ENCODE peak calls at places on chromosomes 2 and 18, in six cellular contexts. One of them, this sample, is unnamed.

GRCh38 chr2:31140151-31140550 is 1.9 kb upstream of the GALNT14 start:
- DNase-seq in fibroblast of lung: no peak
- DNase-seq in brain microvascular endothelial cell: no peak
- DNase-seq in uterus: no peak
- DNase-seq in SJSA1: no peak
- DNase-seq in keratinocyte: no peak
- DNase-seq in this sample: no peak

GRCh38 chr2:241018051-241018891 is 19.9 kb downstream of the SNED1 start:
- DNase-seq in uterus: no peak
- DNase-seq in SJSA1: peak
- DNase-seq in brain microvascular endothelial cell: no peak
- DNase-seq in keratinocyte: no peak
- DNase-seq in fibroblast of lung: no peak
- DNase-seq in this sample: peak

GRCh38 chr2:45024600-45025291 is 15.5 kb upstream of the SIX2 start:
- DNase-seq in fibroblast of lung: peak
- DNase-seq in uterus: no peak
- DNase-seq in brain microvascular endothelial cell: peak
- DNase-seq in keratinocyte: peak
- DNase-seq in SJSA1: peak
- DNase-seq in this sample: peak

GRCh38 chr2:200077210-200077650 is 121.8 kb downstream of the MAIP1 start:
- DNase-seq in brain microvascular endothelial cell: peak
- DNase-seq in SJSA1: peak
- DNase-seq in fibroblast of lung: peak
- DNase-seq in keratinocyte: no peak
- DNase-seq in uterus: no peak
- DNase-seq in this sample: peak

GRCh38 chr2:236131073-236131692 is 37.0 kb downstream of the GBX2 start:
- DNase-seq in brain microvascular endothelial cell: no peak
- DNase-seq in SJSA1: no peak
- DNase-seq in uterus: no peak
- DNase-seq in fibroblast of lung: no peak
- DNase-seq in keratinocyte: no peak
- DNase-seq in this sample: no peak

GRCh38 chr2:199870581-199870980 is 19.6 kb upstream of the FTCDNL1 start:
- DNase-seq in uterus: no peak
- DNase-seq in keratinocyte: no peak
- DNase-seq in SJSA1: no peak
- DNase-seq in fibroblast of lung: no peak
- DNase-seq in brain microvascular endothelial cell: no peak
- DNase-seq in this sample: no peak

GRCh38 chr2:233075966-233076339 is 15.8 kb downstream of the INPP5D start:
- DNase-seq in fibroblast of lung: no peak
- DNase-seq in keratinocyte: no peak
- DNase-seq in SJSA1: no peak
- DNase-seq in uterus: no peak
- DNase-seq in brain microvascular endothelial cell: no peak
- DNase-seq in this sample: no peak

GRCh38 chr2:23414876-23415275 is 29.9 kb downstream of the KLHL29 start:
- DNase-seq in uterus: no peak
- DNase-seq in fibroblast of lung: no peak
- DNase-seq in keratinocyte: no peak
- DNase-seq in brain microvascular endothelial cell: peak
- DNase-seq in SJSA1: no peak
- DNase-seq in this sample: no peak

GRCh38 chr18:77632738-77633137 is 383.1 kb downstream of the GALR1 start:
- DNase-seq in SJSA1: no peak
- DNase-seq in uterus: no peak
- DNase-seq in brain microvascular endothelial cell: no peak
- DNase-seq in keratinocyte: no peak
- DNase-seq in fibroblast of lung: no peak
- DNase-seq in this sample: no peak

GRCh38 chr2:215425021-215425782 is 10.7 kb downstream of the FN1 start:
- DNase-seq in brain microvascular endothelial cell: peak
- DNase-seq in fibroblast of lung: peak
- DNase-seq in uterus: no peak
- DNase-seq in SJSA1: no peak
- DNase-seq in keratinocyte: no peak
- DNase-seq in this sample: no peak

GRCh38 chr2:215428060-215428910 is 7.6 kb downstream of the FN1 start:
- DNase-seq in SJSA1: no peak
- DNase-seq in fibroblast of lung: peak
- DNase-seq in keratinocyte: no peak
- DNase-seq in brain microvascular endothelial cell: peak
- DNase-seq in uterus: no peak
- DNase-seq in this sample: no peak

GRCh38 chr2:215430528-215431187 is 5.2 kb downstream of the FN1 start:
- DNase-seq in brain microvascular endothelial cell: peak
- DNase-seq in SJSA1: peak
- DNase-seq in fibroblast of lung: peak
- DNase-seq in keratinocyte: no peak
- DNase-seq in uterus: no peak
- DNase-seq in this sample: no peak

GRCh38 chr2:215429424-215429823 is 6.4 kb downstream of the FN1 start:
- DNase-seq in brain microvascular endothelial cell: no peak
- DNase-seq in SJSA1: no peak
- DNase-seq in uterus: no peak
- DNase-seq in keratinocyte: no peak
- DNase-seq in fibroblast of lung: peak
- DNase-seq in this sample: no peak

DNA sequence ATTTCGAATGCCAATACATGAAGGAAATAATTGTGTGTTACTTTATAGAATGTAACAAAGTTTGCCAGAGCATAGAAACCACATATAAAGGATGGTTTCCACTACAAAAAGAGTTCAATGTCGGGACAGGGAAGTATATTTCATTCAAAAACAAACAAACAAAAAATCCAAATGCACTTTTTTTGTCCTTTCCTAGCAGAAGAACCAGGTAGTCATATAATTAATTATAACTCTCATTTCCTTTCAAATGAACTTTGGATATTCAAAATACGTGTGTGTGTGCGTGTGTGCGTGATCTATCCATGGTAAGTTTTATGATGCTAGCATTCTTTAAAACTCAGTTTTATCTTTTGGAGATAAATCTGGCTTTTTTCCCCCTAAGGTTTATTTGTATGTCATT is 8.3 kb downstream of the FN1 start:
- DNase-seq in fibroblast of lung: peak
- DNase-seq in brain microvascular endothelial cell: no peak
- DNase-seq in SJSA1: no peak
- DNase-seq in uterus: no peak
- DNase-seq in keratinocyte: no peak
- DNase-seq in this sample: no peak
- H3K27ac ChIP-seq in fibroblast of lung: no peak
- H3K27ac ChIP-seq in brain microvascular endothelial cell: peak
- H3K27ac ChIP-seq in SJSA1: no peak
- H3K27ac ChIP-seq in uterus: no peak
- H3K27ac ChIP-seq in keratinocyte: no peak
- H3K27ac ChIP-seq in this sample: no peak

DNA sequence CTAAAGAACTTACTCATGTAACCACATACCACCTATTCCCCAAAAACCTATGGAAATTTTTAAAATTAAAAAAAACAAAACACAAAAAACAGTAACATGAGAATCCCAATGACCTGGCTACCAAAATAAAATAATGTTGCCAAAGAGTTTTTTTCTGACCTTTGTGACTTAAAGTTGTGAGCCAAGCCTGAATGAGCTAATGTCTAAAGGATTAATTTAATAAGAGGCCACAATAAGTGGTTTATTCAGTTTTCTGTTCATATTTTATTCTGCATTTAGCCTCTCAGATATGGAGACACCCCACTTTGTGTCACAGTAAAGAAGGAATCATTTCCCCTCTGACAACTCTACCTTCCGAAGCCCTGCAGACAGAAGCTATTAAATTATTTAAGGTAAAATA is 42.6 kb upstream of the DYNC2LI1 start:
- DNase-seq in brain microvascular endothelial cell: no peak
- DNase-seq in uterus: no peak
- DNase-seq in fibroblast of lung: peak
- DNase-seq in keratinocyte: no peak
- DNase-seq in SJSA1: no peak
- DNase-seq in this sample: no peak
- H3K27ac ChIP-seq in brain microvascular endothelial cell: no peak
- H3K27ac ChIP-seq in uterus: no peak
- H3K27ac ChIP-seq in fibroblast of lung: no peak
- H3K27ac ChIP-seq in keratinocyte: no peak
- H3K27ac ChIP-seq in SJSA1: no peak
- H3K27ac ChIP-seq in this sample: no peak

DNA sequence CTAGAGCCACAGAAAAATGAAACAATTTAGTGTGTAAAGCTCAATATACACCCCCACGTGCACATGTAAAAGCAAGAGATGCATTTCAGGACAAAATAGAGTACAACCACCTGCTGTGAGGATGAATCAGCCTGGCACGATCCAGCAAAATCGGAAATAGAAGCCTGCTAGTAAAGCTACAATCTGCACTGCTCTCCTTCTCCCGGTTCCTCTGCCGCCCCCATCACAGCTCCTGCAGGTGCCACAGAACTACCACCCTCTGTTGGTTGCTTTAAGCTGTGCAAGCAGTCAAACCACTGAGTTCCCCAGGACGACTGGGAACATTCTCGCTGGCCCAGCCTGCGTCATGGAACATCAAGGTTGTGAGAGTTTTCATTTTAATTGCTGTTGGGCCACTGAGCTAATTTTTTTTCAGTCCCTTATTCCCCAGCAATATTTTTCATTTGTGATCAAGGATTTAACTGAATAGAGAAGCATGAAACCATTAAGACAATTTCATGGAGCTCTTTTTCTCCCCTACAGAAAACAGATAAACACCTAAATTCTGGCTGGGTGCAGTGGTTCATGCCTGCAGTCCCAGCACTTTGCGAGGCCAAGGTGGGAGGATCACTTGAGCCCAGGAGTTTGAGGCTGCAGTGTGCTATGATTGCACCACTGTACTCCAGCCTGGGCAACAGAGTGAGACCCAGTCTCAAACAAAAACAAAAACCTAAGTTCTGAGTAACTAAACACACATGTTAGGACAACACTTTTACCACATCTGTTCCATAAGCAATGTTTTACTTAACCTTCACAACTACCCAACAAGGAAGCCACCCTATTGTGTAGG is 47.6 kb upstream of the MAPRE3 start:
- DNase-seq in SJSA1: no peak
- DNase-seq in brain microvascular endothelial cell: peak
- DNase-seq in fibroblast of lung: peak
- DNase-seq in keratinocyte: no peak
- DNase-seq in uterus: peak
- DNase-seq in this sample: peak
- H3K27ac ChIP-seq in SJSA1: no peak
- H3K27ac ChIP-seq in brain microvascular endothelial cell: no peak
- H3K27ac ChIP-seq in fibroblast of lung: no peak
- H3K27ac ChIP-seq in keratinocyte: no peak
- H3K27ac ChIP-seq in uterus: no peak
- H3K27ac ChIP-seq in this sample: no peak

DNA sequence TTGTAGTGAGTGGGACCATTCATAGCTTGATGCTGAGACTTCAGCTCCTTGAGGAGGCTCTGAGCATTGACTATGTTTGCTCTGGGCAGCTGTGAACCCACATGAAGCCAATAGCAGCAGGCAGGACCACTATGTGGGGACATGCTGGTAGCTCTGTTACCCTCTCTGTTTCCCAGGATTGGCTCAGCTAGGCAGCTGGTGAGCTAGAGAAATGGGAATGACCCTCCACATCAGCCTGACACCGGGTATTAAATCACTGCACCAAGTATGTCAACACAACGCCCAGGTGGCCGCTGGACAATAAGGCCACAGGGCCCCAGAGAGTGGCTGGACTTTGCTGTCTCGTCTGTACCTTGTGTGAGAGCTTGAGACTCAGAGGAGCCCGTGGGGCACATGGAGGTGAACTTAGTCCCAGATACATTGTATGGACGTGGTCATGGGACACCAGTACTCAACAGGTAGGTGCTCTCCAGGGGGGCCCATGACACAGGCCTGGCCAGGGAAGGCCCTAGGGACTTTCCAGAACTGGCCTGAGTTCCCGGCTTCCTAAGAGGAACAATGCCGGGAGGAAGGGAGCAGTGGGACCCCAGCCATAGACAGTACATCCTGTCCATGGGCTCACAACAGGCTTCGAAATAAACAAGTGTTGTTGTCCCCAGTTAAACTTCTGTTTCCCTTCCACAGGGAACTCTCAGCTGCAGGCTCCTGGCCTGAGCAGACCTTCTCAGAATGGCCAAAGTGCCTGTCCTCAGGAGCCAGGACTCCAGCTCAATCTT is 35.2 kb downstream of the HS1BP3 start:
- DNase-seq in fibroblast of lung: no peak
- DNase-seq in brain microvascular endothelial cell: no peak
- DNase-seq in uterus: peak
- DNase-seq in SJSA1: no peak
- DNase-seq in keratinocyte: no peak
- DNase-seq in this sample: no peak
- H3K27ac ChIP-seq in fibroblast of lung: no peak
- H3K27ac ChIP-seq in brain microvascular endothelial cell: no peak
- H3K27ac ChIP-seq in uterus: peak
- H3K27ac ChIP-seq in SJSA1: no peak
- H3K27ac ChIP-seq in keratinocyte: no peak
- H3K27ac ChIP-seq in this sample: no peak

DNA sequence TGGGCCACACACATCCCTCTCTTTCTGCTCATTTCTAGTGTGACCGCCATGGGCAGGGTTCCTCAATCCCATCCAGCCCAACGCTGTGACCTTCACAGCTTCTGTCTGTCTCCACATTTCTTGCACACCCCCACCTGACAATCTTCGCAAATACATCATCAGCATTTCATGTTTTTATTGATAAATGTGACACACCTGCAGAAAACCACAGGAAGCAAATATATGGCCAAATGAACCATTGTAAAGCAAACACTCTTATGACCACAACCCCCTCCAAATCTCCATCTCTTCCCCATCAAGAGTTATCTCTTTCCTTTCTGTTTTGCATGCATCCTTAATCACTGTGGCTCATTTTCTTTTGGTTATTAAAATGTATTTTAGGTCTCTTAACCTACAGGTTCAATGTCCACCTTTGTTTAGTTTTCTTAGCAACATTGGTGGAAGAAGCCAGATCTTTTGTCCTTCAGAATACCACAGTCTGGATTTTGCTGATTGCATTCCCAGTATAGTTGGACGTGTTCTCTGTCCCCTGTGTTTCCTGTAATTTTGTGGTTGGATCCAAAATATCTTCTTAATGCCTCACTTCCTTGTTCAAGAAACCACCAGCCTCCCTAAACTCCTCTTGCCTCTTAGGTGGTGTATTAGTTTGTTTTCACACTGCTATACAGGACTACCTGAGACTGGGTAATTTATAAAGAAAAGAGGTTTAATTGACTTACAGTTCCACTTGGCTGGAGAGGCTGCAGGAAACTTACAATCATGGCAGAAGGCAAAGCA is 9.8 kb upstream of the NCK2 start:
- DNase-seq in brain microvascular endothelial cell: peak
- DNase-seq in fibroblast of lung: peak
- DNase-seq in uterus: no peak
- DNase-seq in keratinocyte: no peak
- DNase-seq in SJSA1: peak
- DNase-seq in this sample: no peak
- H3K27ac ChIP-seq in brain microvascular endothelial cell: no peak
- H3K27ac ChIP-seq in fibroblast of lung: no peak
- H3K27ac ChIP-seq in uterus: no peak
- H3K27ac ChIP-seq in keratinocyte: no peak
- H3K27ac ChIP-seq in SJSA1: peak
- H3K27ac ChIP-seq in this sample: no peak

This sample was measured in PC-9.